ENCODE peak calls at places on chromosomes 1 and 21, in ten cellular contexts. G, D, T, K, Q, F, E, S, L and A are unnamed samples.

GRCh38 chr1:153921080-153921802 is 1.5 kb downstream of the GATAD2B start:
- DNase-seq in E (no peak), Q (no peak), D (no peak), T (no peak), S (no peak), F (no peak), K (no peak), G (no peak), L (no peak), A (no peak)

GRCh38 chr21:29334717-29335428 is 36.2 kb downstream of the BACH1 start:
- DNase-seq in T (peak), F (no peak), G (no peak), E (no peak), L (no peak), K (no peak), D (no peak), S (no peak), Q (no peak), A (no peak)

GRCh38 chr1:99808391-99809115 is 41.6 kb upstream of the AGL start:
- DNase-seq in E (peak), Q (no peak), S (peak), D (peak), G (no peak), T (peak), F (peak), L (no peak), K (peak), A (no peak)

GRCh38 chr1:225481738-225482137 is 53.9 kb upstream of the LBR start:
- DNase-seq in D (no peak), E (no peak), G (no peak), F (peak), T (no peak), K (peak), L (no peak), S (no peak), Q (no peak), A (no peak)

GRCh38 chr1:22876359-22877111 is 96.1 kb downstream of the LACTBL1 start:
- DNase-seq in Q (no peak), S (no peak), T (peak), G (no peak), D (no peak), E (peak), L (no peak), K (no peak), F (no peak), A (no peak)

GRCh38 chr1:18094096-18094495 is 13.5 kb upstream of the IGSF21 start:
- DNase-seq in K (no peak), S (no peak), E (no peak), T (no peak), F (no peak), L (no peak), D (no peak), Q (no peak), G (no peak), A (no peak)

GRCh38 chr21:23162213-23162946 is 2164.2 kb downstream of the NCAM2 start:
- DNase-seq in S (no peak), L (no peak), Q (no peak), K (no peak), D (no peak), F (no peak), T (no peak), E (no peak), G (no peak), A (no peak)

GRCh38 chr1:57124768-57125446 is 159.1 kb upstream of the C8B start:
- DNase-seq in F (no peak), Q (no peak), T (no peak), S (no peak), G (no peak), D (no peak), E (no peak), K (no peak), L (no peak), A (no peak)

GRCh38 chr1:15370781-15371467 is 38.8 kb upstream of the EFHD2 start:
- DNase-seq in F (peak), G (no peak), S (peak), E (no peak), Q (peak), K (peak), L (no peak), D (no peak), T (no peak), A (no peak)

GRCh38 chr21:23951251-23951650 is 1656.0 kb downstream of the MRPL39 start:
- DNase-seq in Q (no peak), S (no peak), E (no peak), K (no peak), G (no peak), D (no peak), F (no peak), L (no peak), T (peak), A (no peak)

GRCh38 chr1:108511764-108512163 is 48.1 kb upstream of the EEIG2 start:
- DNase-seq in D (no peak), S (no peak), K (no peak), E (no peak), L (no peak), Q (no peak), T (no peak), F (no peak), G (no peak), A (no peak)

GRCh38 chr1:39684313-39684664 is 6.9 kb downstream of the HPCAL4 start:
- DNase-seq in K (no peak), Q (no peak), D (no peak), S (no peak), T (no peak), E (no peak), F (no peak), L (no peak), G (no peak), A (no peak)

GRCh38 chr1:203557958-203558760 is 64.2 kb downstream of the OPTC start:
- DNase-seq in L (no peak), E (no peak), Q (peak), S (peak), K (peak), G (no peak), F (no peak), D (peak), T (peak), A (no peak)